ENCODE peak calls at places on chromosomes 11 and 22, in six cellular contexts. E is globus pallidus, S is frontal cortex, U is neural crest cell, D is smooth muscle cell of the brain vasculature, P is cardiac fibroblast. T is an unnamed sample.

GRCh38 chr11:133977067-133977681 is 20.4 kb upstream of the IGSF9B start:
- DNase-seq in E (no peak), S (no peak), U (no peak), D (no peak), P (no peak), T (no peak)

GRCh38 chr11:13440100-13440855 is 22.7 kb downstream of the BTBD10 start:
- DNase-seq in E (peak), S (no peak), U (no peak), D (peak), P (peak), T (peak)

GRCh38 chr22:19942071-19942885 is 660 bp upstream of the TXNRD2 start:
- DNase-seq in E (no peak), S (no peak), U (no peak), D (peak), P (peak), T (no peak)

GRCh38 chr22:29587938-29588699 is 7.2 kb upstream of the NIPSNAP1 start:
- DNase-seq in E (no peak), S (no peak), U (no peak), D (no peak), P (peak), T (no peak)

GRCh38 chr11:3171931-3172560 is 6.9 kb upstream of the OSBPL5 start:
- DNase-seq in E (no peak), S (no peak), U (no peak), D (no peak), P (no peak), T (no peak)

GRCh38 chr11:103541186-103541795 is 432.1 kb downstream of the DYNC2H1 start:
- DNase-seq in E (no peak), S (no peak), U (no peak), D (no peak), P (no peak), T (no peak)

GRCh38 chr11:36073411-36074203 is 129.7 kb downstream of the LDLRAD3 start:
- DNase-seq in E (peak), S (no peak), U (no peak), D (peak), P (peak), T (peak)

GRCh38 chr22:33726294-33726711 is 194.0 kb downstream of the LARGE1 start:
- DNase-seq in E (no peak), S (no peak), U (no peak), D (no peak), P (peak), T (no peak)

GRCh38 chr22:26398741-26399153 is 30.3 kb upstream of the ASPHD2 start:
- DNase-seq in E (peak), S (peak), U (peak), D (peak), P (peak), T (no peak)

GRCh38 chr22:37283393-37283937 is 1.2 kb downstream of the CYTH4 start:
- DNase-seq in E (peak), S (no peak), U (no peak), D (no peak), P (no peak), T (no peak)

GRCh38 chr11:117818036-117818858 is 6.3 kb downstream of the FXYD2 start:
- DNase-seq in E (no peak), S (no peak), U (no peak), D (no peak), P (peak), T (no peak)

GRCh38 chr11:71433648-71434450 is 14.3 kb downstream of the DHCR7 start:
- DNase-seq in E (no peak), S (no peak), U (no peak), D (no peak), P (peak), T (no peak)

GRCh38 chr11:95788921-95789505 is 569 bp downstream of the FAM76B start:
- DNase-seq in E (peak), S (no peak), U (peak), D (no peak), P (peak), T (no peak)

GRCh38 chr11:12539570-12539969 is 134.7 kb upstream of the TEAD1 start:
- DNase-seq in E (no peak), S (no peak), U (no peak), D (peak), P (peak), T (peak)